ENCODE peak calls at places on chromosomes 12 and 14, in nine cellular contexts. One of them, this sample, is unnamed. For H3K9me3, the result is how much of the 10 kb centered on the place peaks cover.

GRCh38 chr12:119990382-119990874 is 1.4 kb downstream of the BICDL1 start:
- DNase-seq in BE2C: no peak
- DNase-seq in tibial nerve: no peak
- DNase-seq in body of pancreas: no peak
- DNase-seq in ovary: no peak
- DNase-seq in heart left ventricle: no peak
- DNase-seq in left lung: no peak
- DNase-seq in gastrocnemius medialis: no peak
- DNase-seq in mammary epithelial cell: no peak
- DNase-seq in this sample: no peak

GRCh38 chr14:104818714-104819161 is 17.8 kb downstream of the ZBTB42 start:
- DNase-seq in BE2C: no peak
- DNase-seq in tibial nerve: no peak
- DNase-seq in body of pancreas: no peak
- DNase-seq in ovary: no peak
- DNase-seq in heart left ventricle: peak
- DNase-seq in left lung: no peak
- DNase-seq in gastrocnemius medialis: no peak
- DNase-seq in mammary epithelial cell: no peak
- DNase-seq in this sample: no peak

GRCh38 chr14:68819260-68819691 is 26.4 kb upstream of the ZFP36L1 start:
- DNase-seq in BE2C: no peak
- DNase-seq in tibial nerve: no peak
- DNase-seq in body of pancreas: no peak
- DNase-seq in ovary: no peak
- DNase-seq in heart left ventricle: no peak
- DNase-seq in left lung: peak
- DNase-seq in gastrocnemius medialis: no peak
- DNase-seq in mammary epithelial cell: peak
- DNase-seq in this sample: no peak

GRCh38 chr14:72553656-72554055 is 340.2 kb downstream of the DPF3 start:
- DNase-seq in BE2C: no peak
- DNase-seq in tibial nerve: no peak
- DNase-seq in body of pancreas: no peak
- DNase-seq in ovary: no peak
- DNase-seq in heart left ventricle: no peak
- DNase-seq in left lung: no peak
- DNase-seq in gastrocnemius medialis: no peak
- DNase-seq in mammary epithelial cell: no peak
- DNase-seq in this sample: no peak

GRCh38 chr12:39144613-39145061 is 239.2 kb upstream of the CPNE8 start:
- DNase-seq in BE2C: no peak
- DNase-seq in tibial nerve: no peak
- DNase-seq in body of pancreas: no peak
- DNase-seq in ovary: no peak
- DNase-seq in heart left ventricle: no peak
- DNase-seq in left lung: no peak
- DNase-seq in gastrocnemius medialis: no peak
- DNase-seq in mammary epithelial cell: no peak
- DNase-seq in this sample: no peak

GRCh38 chr12:22971247-22971646 is 346.3 kb downstream of the ETNK1 start:
- DNase-seq in BE2C: no peak
- DNase-seq in tibial nerve: no peak
- DNase-seq in body of pancreas: no peak
- DNase-seq in ovary: no peak
- DNase-seq in heart left ventricle: no peak
- DNase-seq in left lung: no peak
- DNase-seq in gastrocnemius medialis: no peak
- DNase-seq in mammary epithelial cell: no peak
- DNase-seq in this sample: no peak

GRCh38 chr12:69173358-69173757 is 66.0 kb upstream of the CPSF6 start:
- DNase-seq in BE2C: peak
- DNase-seq in tibial nerve: no peak
- DNase-seq in body of pancreas: no peak
- DNase-seq in ovary: no peak
- DNase-seq in heart left ventricle: no peak
- DNase-seq in left lung: no peak
- DNase-seq in gastrocnemius medialis: no peak
- DNase-seq in mammary epithelial cell: no peak
- DNase-seq in this sample: no peak

GRCh38 chr12:92702754-92703679 is at the start of gene PLEKHG7:
- DNase-seq in BE2C: no peak
- DNase-seq in tibial nerve: no peak
- DNase-seq in body of pancreas: peak
- DNase-seq in ovary: no peak
- DNase-seq in heart left ventricle: no peak
- DNase-seq in left lung: no peak
- DNase-seq in gastrocnemius medialis: no peak
- DNase-seq in mammary epithelial cell: no peak
- DNase-seq in this sample: no peak

GRCh38 chr14:91396959-91397815 is 20.4 kb downstream of the CCDC88C start:
- DNase-seq in BE2C: no peak
- DNase-seq in tibial nerve: no peak
- DNase-seq in body of pancreas: peak
- DNase-seq in ovary: no peak
- DNase-seq in heart left ventricle: no peak
- DNase-seq in left lung: peak
- DNase-seq in gastrocnemius medialis: no peak
- DNase-seq in mammary epithelial cell: no peak
- DNase-seq in this sample: no peak

GRCh38 chr12:47205532-47206449 is 126.0 kb upstream of the AMIGO2 start:
- DNase-seq in BE2C: no peak
- DNase-seq in tibial nerve: no peak
- DNase-seq in body of pancreas: no peak
- DNase-seq in ovary: no peak
- DNase-seq in heart left ventricle: no peak
- DNase-seq in left lung: no peak
- DNase-seq in gastrocnemius medialis: no peak
- DNase-seq in mammary epithelial cell: no peak
- DNase-seq in this sample: no peak
- H3K4me3 ChIP-seq in BE2C: no peak
- H3K4me3 ChIP-seq in tibial nerve: no peak
- H3K4me3 ChIP-seq in body of pancreas: no peak
- H3K4me3 ChIP-seq in ovary: no peak
- H3K4me3 ChIP-seq in heart left ventricle: no peak
- H3K4me3 ChIP-seq in left lung: no peak
- H3K4me3 ChIP-seq in gastrocnemius medialis: no peak
- H3K4me3 ChIP-seq in mammary epithelial cell: no peak
- H3K4me3 ChIP-seq in this sample: no peak

GRCh38 chr14:50001146-50001998 is 108.5 kb downstream of the ARF6 start:
- DNase-seq in BE2C: no peak
- DNase-seq in tibial nerve: peak
- DNase-seq in body of pancreas: peak
- DNase-seq in ovary: no peak
- DNase-seq in heart left ventricle: no peak
- DNase-seq in left lung: peak
- DNase-seq in gastrocnemius medialis: peak
- DNase-seq in mammary epithelial cell: peak
- DNase-seq in this sample: peak

GRCh38 chr14:50006141-50006540 is 110.2 kb downstream of the VCPKMT start:
- DNase-seq in BE2C: no peak
- DNase-seq in tibial nerve: no peak
- DNase-seq in body of pancreas: no peak
- DNase-seq in ovary: no peak
- DNase-seq in heart left ventricle: no peak
- DNase-seq in left lung: no peak
- DNase-seq in gastrocnemius medialis: no peak
- DNase-seq in mammary epithelial cell: no peak
- DNase-seq in this sample: no peak

GRCh38 chr14:50002926-50003212 is 110.0 kb downstream of the ARF6 start:
- DNase-seq in BE2C: no peak
- DNase-seq in tibial nerve: no peak
- DNase-seq in body of pancreas: no peak
- DNase-seq in ovary: no peak
- DNase-seq in heart left ventricle: no peak
- DNase-seq in left lung: no peak
- DNase-seq in gastrocnemius medialis: no peak
- DNase-seq in mammary epithelial cell: no peak
- DNase-seq in this sample: no peak

GRCh38 chr14:50001999-50002925 is 109.4 kb downstream of the ARF6 start:
- DNase-seq in BE2C: no peak
- DNase-seq in tibial nerve: no peak
- DNase-seq in body of pancreas: no peak
- DNase-seq in ovary: peak
- DNase-seq in heart left ventricle: peak
- DNase-seq in left lung: peak
- DNase-seq in gastrocnemius medialis: no peak
- DNase-seq in mammary epithelial cell: peak
- DNase-seq in this sample: peak

DNA sequence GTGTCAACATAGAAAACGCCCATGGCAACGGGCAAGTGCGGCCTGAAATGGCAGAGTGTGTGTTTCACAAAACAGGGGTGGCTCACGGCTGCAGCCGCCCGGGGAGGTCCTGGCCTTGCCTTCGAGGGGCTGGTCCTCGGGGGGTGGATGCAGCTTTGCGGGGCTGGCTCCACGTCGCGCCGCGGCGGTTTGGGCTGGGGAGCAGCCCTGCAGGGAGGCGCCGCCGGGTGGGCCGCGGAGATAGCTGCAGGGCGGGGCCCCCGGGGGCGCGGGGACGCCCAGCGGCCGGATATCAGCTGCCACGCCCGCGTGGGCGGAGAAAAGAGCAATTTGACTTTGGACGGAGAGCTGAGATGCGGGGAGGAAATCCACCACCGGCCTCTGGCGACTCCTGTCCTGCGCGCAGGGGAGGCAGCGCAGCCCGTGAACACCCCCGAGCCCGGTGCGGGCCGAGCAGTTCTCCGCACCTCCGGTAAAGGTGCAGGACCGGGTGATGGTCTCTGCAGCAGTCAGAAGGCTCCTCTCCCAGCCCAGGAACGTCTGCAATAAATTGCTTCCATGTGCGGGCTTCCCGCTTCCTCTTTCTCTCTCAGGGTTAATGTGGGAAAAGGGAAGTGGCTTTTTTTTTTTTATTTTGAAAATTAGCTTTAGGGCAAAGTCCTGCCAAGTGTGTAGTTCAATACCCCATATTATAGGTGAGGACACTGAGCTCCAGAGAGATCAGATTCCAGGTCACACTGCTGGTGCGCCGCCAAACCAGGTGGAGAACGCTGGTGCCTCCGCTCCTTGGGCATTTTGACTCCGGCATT is 110.5 kb downstream of the ARF6 start:
- DNase-seq in BE2C: peak
- DNase-seq in tibial nerve: peak
- DNase-seq in body of pancreas: peak
- DNase-seq in ovary: peak
- DNase-seq in heart left ventricle: peak
- DNase-seq in left lung: peak
- DNase-seq in gastrocnemius medialis: peak
- DNase-seq in mammary epithelial cell: peak
- DNase-seq in this sample: peak
- TF ChIP-seq CTCF in BE2C: no peak
- TF ChIP-seq CTCF in tibial nerve: peak
- TF ChIP-seq CTCF in body of pancreas: no peak
- TF ChIP-seq CTCF in ovary: no peak
- TF ChIP-seq CTCF in heart left ventricle: peak
- TF ChIP-seq CTCF in left lung: peak
- TF ChIP-seq CTCF in gastrocnemius medialis: no peak
- TF ChIP-seq CTCF in mammary epithelial cell: peak
- TF ChIP-seq CTCF in this sample: peak

GRCh38 chr12:34601689-34602088 is 579.4 kb downstream of the ALG10 start:
- DNase-seq in BE2C: no peak
- DNase-seq in tibial nerve: no peak
- DNase-seq in body of pancreas: no peak
- DNase-seq in ovary: no peak
- DNase-seq in heart left ventricle: no peak
- DNase-seq in left lung: no peak
- DNase-seq in gastrocnemius medialis: no peak
- DNase-seq in mammary epithelial cell: no peak
- DNase-seq in this sample: peak
- H3K9me3 ChIP-seq in BE2C: under half
- H3K9me3 ChIP-seq in tibial nerve: half or more
- H3K9me3 ChIP-seq in body of pancreas: under half
- H3K9me3 ChIP-seq in ovary: under half
- H3K9me3 ChIP-seq in heart left ventricle: under half
- H3K9me3 ChIP-seq in left lung: half or more
- H3K9me3 ChIP-seq in gastrocnemius medialis: under half
- H3K9me3 ChIP-seq in mammary epithelial cell: under half
- H3K9me3 ChIP-seq in this sample: under half

GRCh38 chr14:73763396-73763795 is 49.2 kb upstream of the PNMA1 start:
- DNase-seq in BE2C: no peak
- DNase-seq in tibial nerve: no peak
- DNase-seq in body of pancreas: peak
- DNase-seq in ovary: no peak
- DNase-seq in heart left ventricle: no peak
- DNase-seq in left lung: no peak
- DNase-seq in gastrocnemius medialis: peak
- DNase-seq in mammary epithelial cell: no peak
- DNase-seq in this sample: peak

GRCh38 chr14:73760598-73761586 is 46.7 kb upstream of the PNMA1 start:
- DNase-seq in BE2C: no peak
- DNase-seq in tibial nerve: no peak
- DNase-seq in body of pancreas: no peak
- DNase-seq in ovary: no peak
- DNase-seq in heart left ventricle: no peak
- DNase-seq in left lung: no peak
- DNase-seq in gastrocnemius medialis: no peak
- DNase-seq in mammary epithelial cell: no peak
- DNase-seq in this sample: no peak

GRCh38 chr14:73764406-73764805 is 50.2 kb upstream of the PNMA1 start:
- DNase-seq in BE2C: no peak
- DNase-seq in tibial nerve: no peak
- DNase-seq in body of pancreas: no peak
- DNase-seq in ovary: no peak
- DNase-seq in heart left ventricle: no peak
- DNase-seq in left lung: no peak
- DNase-seq in gastrocnemius medialis: no peak
- DNase-seq in mammary epithelial cell: no peak
- DNase-seq in this sample: no peak

GRCh38 chr14:73761621-73762355 is 47.6 kb upstream of the PNMA1 start:
- DNase-seq in BE2C: peak
- DNase-seq in tibial nerve: no peak
- DNase-seq in body of pancreas: no peak
- DNase-seq in ovary: no peak
- DNase-seq in heart left ventricle: no peak
- DNase-seq in left lung: no peak
- DNase-seq in gastrocnemius medialis: no peak
- DNase-seq in mammary epithelial cell: no peak
- DNase-seq in this sample: peak

DNA sequence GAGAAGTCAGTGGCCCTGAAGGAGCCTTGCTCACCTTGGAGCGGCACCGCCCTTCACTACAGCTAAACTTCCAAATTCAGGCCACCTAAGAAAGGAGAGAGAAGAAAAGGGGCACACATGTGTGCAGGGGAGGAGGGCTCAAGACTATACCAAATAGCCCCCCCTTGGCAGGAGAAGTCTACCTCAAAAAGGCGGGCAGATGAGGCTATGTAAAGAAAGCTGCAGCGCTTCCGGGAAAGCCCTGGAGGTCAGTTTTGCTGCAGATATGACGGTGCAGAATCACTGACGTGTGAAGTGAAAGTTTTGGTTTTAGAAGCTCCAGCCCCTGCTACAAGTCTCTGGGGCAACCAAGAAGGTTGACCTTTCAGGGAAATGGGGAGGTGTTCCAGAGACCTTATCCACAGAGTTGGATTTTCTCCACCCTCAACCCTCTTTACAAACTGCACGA is 48.2 kb upstream of the PNMA1 start:
- DNase-seq in BE2C: no peak
- DNase-seq in tibial nerve: no peak
- DNase-seq in body of pancreas: no peak
- DNase-seq in ovary: no peak
- DNase-seq in heart left ventricle: no peak
- DNase-seq in left lung: no peak
- DNase-seq in gastrocnemius medialis: no peak
- DNase-seq in mammary epithelial cell: no peak
- DNase-seq in this sample: no peak
- H3K4me3 ChIP-seq in BE2C: no peak
- H3K4me3 ChIP-seq in tibial nerve: no peak
- H3K4me3 ChIP-seq in body of pancreas: no peak
- H3K4me3 ChIP-seq in ovary: no peak
- H3K4me3 ChIP-seq in heart left ventricle: no peak
- H3K4me3 ChIP-seq in left lung: no peak
- H3K4me3 ChIP-seq in gastrocnemius medialis: no peak
- H3K4me3 ChIP-seq in mammary epithelial cell: no peak
- H3K4me3 ChIP-seq in this sample: no peak

This sample was measured in psoas muscle.